ENCODE peak calls at places on chromosomes 3 and 15, in six cellular contexts. One of them, this sample, is unnamed.

GRCh38 chr3:105867690-105868449 is 942 bp downstream of the CBLB start:
- DNase-seq in mesenchymal stem cell: no peak
- DNase-seq in IMR-90: no peak
- DNase-seq in mesendoderm: no peak
- DNase-seq in H1: no peak
- DNase-seq in trophoblast cell: no peak
- DNase-seq in this sample: no peak

GRCh38 chr15:74870496-74871213 is 2.5 kb downstream of the SCAMP2 start:
- DNase-seq in mesenchymal stem cell: peak; percentile 41
- DNase-seq in IMR-90: no peak
- DNase-seq in mesendoderm: peak; percentile 86
- DNase-seq in H1: no peak
- DNase-seq in trophoblast cell: peak; percentile 96
- DNase-seq in this sample: no peak

GRCh38 chr3:24500806-24501205 is 6.2 kb upstream of the THRB start:
- DNase-seq in mesenchymal stem cell: no peak
- DNase-seq in IMR-90: no peak
- DNase-seq in mesendoderm: no peak
- DNase-seq in H1: no peak
- DNase-seq in trophoblast cell: no peak
- DNase-seq in this sample: no peak

GRCh38 chr3:53775834-53776251 is 70.4 kb downstream of the CHDH start:
- DNase-seq in mesenchymal stem cell: no peak
- DNase-seq in IMR-90: no peak
- DNase-seq in mesendoderm: no peak
- DNase-seq in H1: no peak
- DNase-seq in trophoblast cell: peak; percentile 74
- DNase-seq in this sample: no peak

GRCh38 chr15:84666373-84666772 is 8.4 kb upstream of the NMB start:
- DNase-seq in mesenchymal stem cell: no peak
- DNase-seq in IMR-90: no peak
- DNase-seq in mesendoderm: no peak
- DNase-seq in H1: no peak
- DNase-seq in trophoblast cell: no peak
- DNase-seq in this sample: no peak

GRCh38 chr3:148162132-148162531 is 535.6 kb upstream of the AGTR1 start:
- DNase-seq in mesenchymal stem cell: no peak
- DNase-seq in IMR-90: no peak
- DNase-seq in mesendoderm: peak; percentile 27
- DNase-seq in H1: no peak
- DNase-seq in trophoblast cell: no peak
- DNase-seq in this sample: no peak

GRCh38 chr3:182725372-182726251 is 67.7 kb upstream of the ATP11B start:
- DNase-seq in mesenchymal stem cell: no peak
- DNase-seq in IMR-90: no peak
- DNase-seq in mesendoderm: peak; percentile 90
- DNase-seq in H1: no peak
- DNase-seq in trophoblast cell: no peak
- DNase-seq in this sample: peak; percentile 59

GRCh38 chr15:51374131-51374530 is 32.7 kb downstream of the GLDN start:
- DNase-seq in mesenchymal stem cell: no peak
- DNase-seq in IMR-90: no peak
- DNase-seq in mesendoderm: no peak
- DNase-seq in H1: no peak
- DNase-seq in trophoblast cell: no peak
- DNase-seq in this sample: no peak

GRCh38 chr3:132713977-132714727 is 8.1 kb downstream of the NPHP3 start:
- DNase-seq in mesenchymal stem cell: no peak
- DNase-seq in IMR-90: no peak
- DNase-seq in mesendoderm: no peak
- DNase-seq in H1: no peak
- DNase-seq in trophoblast cell: no peak
- DNase-seq in this sample: no peak

GRCh38 chr15:29805043-29805707 is 17.1 kb downstream of the TJP1 start:
- DNase-seq in mesenchymal stem cell: peak; percentile 71
- DNase-seq in IMR-90: peak; percentile 87
- DNase-seq in mesendoderm: no peak
- DNase-seq in H1: no peak
- DNase-seq in trophoblast cell: no peak
- DNase-seq in this sample: no peak

GRCh38 chr3:53202331-53203015 is 41.5 kb downstream of the PRKCD start:
- DNase-seq in mesenchymal stem cell: no peak
- DNase-seq in IMR-90: no peak
- DNase-seq in mesendoderm: no peak
- DNase-seq in H1: no peak
- DNase-seq in trophoblast cell: no peak
- DNase-seq in this sample: no peak

GRCh38 chr3:124634210-124635168 is 95.8 kb upstream of the UMPS start:
- DNase-seq in mesenchymal stem cell: no peak
- DNase-seq in IMR-90: no peak
- DNase-seq in mesendoderm: no peak
- DNase-seq in H1: no peak
- DNase-seq in trophoblast cell: no peak
- DNase-seq in this sample: no peak

GRCh38 chr3:177530908-177531307 is 333.6 kb upstream of the TBL1XR1 start:
- DNase-seq in mesenchymal stem cell: no peak
- DNase-seq in IMR-90: no peak
- DNase-seq in mesendoderm: no peak
- DNase-seq in H1: no peak
- DNase-seq in trophoblast cell: no peak
- DNase-seq in this sample: no peak

GRCh38 chr3:197942956-197943556 is 6.9 kb upstream of the RPL35A start:
- DNase-seq in mesenchymal stem cell: peak; percentile 65
- DNase-seq in IMR-90: peak; percentile 61
- DNase-seq in mesendoderm: peak; percentile 64
- DNase-seq in H1: no peak
- DNase-seq in trophoblast cell: peak; percentile 20
- DNase-seq in this sample: no peak

GRCh38 chr15:64622410-64623260 is 152.8 kb downstream of the RBPMS2 start:
- DNase-seq in mesenchymal stem cell: no peak
- DNase-seq in IMR-90: no peak
- DNase-seq in mesendoderm: no peak
- DNase-seq in H1: no peak
- DNase-seq in trophoblast cell: no peak
- DNase-seq in this sample: no peak

GRCh38 chr3:195001961-195002861 is 268.7 kb downstream of the XXYLT1 start:
- DNase-seq in mesenchymal stem cell: peak; percentile 41
- DNase-seq in IMR-90: peak; percentile 34
- DNase-seq in mesendoderm: peak; percentile 83
- DNase-seq in H1: peak; percentile 38
- DNase-seq in trophoblast cell: no peak
- DNase-seq in this sample: peak; percentile 18

GRCh38 chr3:21226086-21226485 is 524.9 kb downstream of the ZNF385D start:
- DNase-seq in mesenchymal stem cell: no peak
- DNase-seq in IMR-90: no peak
- DNase-seq in mesendoderm: no peak
- DNase-seq in H1: no peak
- DNase-seq in trophoblast cell: no peak
- DNase-seq in this sample: no peak

GRCh38 chr3:112293368-112294321 is at the start of gene SLC9C1:
- DNase-seq in mesenchymal stem cell: peak; percentile 77
- DNase-seq in IMR-90: peak; percentile 74
- DNase-seq in mesendoderm: peak; percentile 83
- DNase-seq in H1: no peak
- DNase-seq in trophoblast cell: peak; percentile 69
- DNase-seq in this sample: peak; percentile 56

GRCh38 chr15:62603757-62604156 is 438.7 kb upstream of the C2CD4B start:
- DNase-seq in mesenchymal stem cell: peak; percentile 27
- DNase-seq in IMR-90: no peak
- DNase-seq in mesendoderm: no peak
- DNase-seq in H1: no peak
- DNase-seq in trophoblast cell: no peak
- DNase-seq in this sample: no peak

GRCh38 chr3:67906256-67906655 is 251.8 kb upstream of the SUCLG2 start:
- DNase-seq in mesenchymal stem cell: no peak
- DNase-seq in IMR-90: no peak
- DNase-seq in mesendoderm: no peak
- DNase-seq in H1: no peak
- DNase-seq in trophoblast cell: no peak
- DNase-seq in this sample: no peak

GRCh38 chr15:51131596-51132290 is 37.0 kb upstream of the TNFAIP8L3 start:
- DNase-seq in mesenchymal stem cell: no peak
- DNase-seq in IMR-90: no peak
- DNase-seq in mesendoderm: no peak
- DNase-seq in H1: no peak
- DNase-seq in trophoblast cell: no peak
- DNase-seq in this sample: no peak

GRCh38 chr3:10940106-10940505 is 52.4 kb upstream of the SLC6A1 start:
- DNase-seq in mesenchymal stem cell: no peak
- DNase-seq in IMR-90: no peak
- DNase-seq in mesendoderm: no peak
- DNase-seq in H1: no peak
- DNase-seq in trophoblast cell: no peak
- DNase-seq in this sample: no peak

GRCh38 chr15:22980189-22981136 is at the start of gene CYFIP1:
- DNase-seq in mesenchymal stem cell: peak; percentile 90
- DNase-seq in IMR-90: peak; percentile 83
- DNase-seq in mesendoderm: peak; percentile 89
- DNase-seq in H1: peak; percentile 15
- DNase-seq in trophoblast cell: peak; percentile 89
- DNase-seq in this sample: peak; percentile 66

GRCh38 chr3:155946178-155946577 is 75.7 kb downstream of the GMPS start:
- DNase-seq in mesenchymal stem cell: peak; percentile 88
- DNase-seq in IMR-90: peak; percentile 92
- DNase-seq in mesendoderm: peak; percentile 22
- DNase-seq in H1: no peak
- DNase-seq in trophoblast cell: no peak
- DNase-seq in this sample: no peak

GRCh38 chr15:29089731-29090616 is 179.6 kb downstream of the NSMCE3 start:
- DNase-seq in mesenchymal stem cell: peak; percentile 45
- DNase-seq in IMR-90: peak; percentile 45
- DNase-seq in mesendoderm: peak; percentile 44
- DNase-seq in H1: no peak
- DNase-seq in trophoblast cell: no peak
- DNase-seq in this sample: no peak

GRCh38 chr15:88803241-88803919 is at the start of gene ACAN:
- DNase-seq in mesenchymal stem cell: no peak
- DNase-seq in IMR-90: no peak
- DNase-seq in mesendoderm: peak; percentile 32
- DNase-seq in H1: no peak
- DNase-seq in trophoblast cell: no peak
- DNase-seq in this sample: peak; percentile 57

GRCh38 chr15:23422099-23422945 is 24.7 kb downstream of the GOLGA6L2 start:
- DNase-seq in mesenchymal stem cell: no peak
- DNase-seq in IMR-90: no peak
- DNase-seq in mesendoderm: no peak
- DNase-seq in H1: no peak
- DNase-seq in trophoblast cell: no peak
- DNase-seq in this sample: no peak

GRCh38 chr3:59783468-59783988 is 733.7 kb upstream of the CFAP20DC start:
- DNase-seq in mesenchymal stem cell: no peak
- DNase-seq in IMR-90: no peak
- DNase-seq in mesendoderm: no peak
- DNase-seq in H1: no peak
- DNase-seq in trophoblast cell: no peak
- DNase-seq in this sample: no peak

GRCh38 chr3:31804251-31805051 is 176.6 kb downstream of the OSBPL10 start:
- DNase-seq in mesenchymal stem cell: peak; percentile 22
- DNase-seq in IMR-90: no peak
- DNase-seq in mesendoderm: peak; percentile 64
- DNase-seq in H1: no peak
- DNase-seq in trophoblast cell: no peak
- DNase-seq in this sample: no peak

GRCh38 chr15:99120050-99120777 is 15.3 kb downstream of the SYNM start:
- DNase-seq in mesenchymal stem cell: no peak
- DNase-seq in IMR-90: no peak
- DNase-seq in mesendoderm: no peak
- DNase-seq in H1: no peak
- DNase-seq in trophoblast cell: no peak
- DNase-seq in this sample: no peak

GRCh38 chr15:95932676-95933075 is 397.8 kb upstream of the NR2F2 start:
- DNase-seq in mesenchymal stem cell: peak; percentile 52
- DNase-seq in IMR-90: peak; percentile 10
- DNase-seq in mesendoderm: no peak
- DNase-seq in H1: no peak
- DNase-seq in trophoblast cell: no peak
- DNase-seq in this sample: no peak

GRCh38 chr3:148791296-148791695 is 36.3 kb upstream of the CPB1 start:
- DNase-seq in mesenchymal stem cell: no peak
- DNase-seq in IMR-90: no peak
- DNase-seq in mesendoderm: no peak
- DNase-seq in H1: no peak
- DNase-seq in trophoblast cell: no peak
- DNase-seq in this sample: peak; percentile 12

GRCh38 chr15:57476533-57476975 is 100.2 kb downstream of the CGNL1 start:
- DNase-seq in mesenchymal stem cell: peak; percentile 70
- DNase-seq in IMR-90: peak; percentile 70
- DNase-seq in mesendoderm: no peak
- DNase-seq in H1: no peak
- DNase-seq in trophoblast cell: no peak
- DNase-seq in this sample: no peak

GRCh38 chr15:71455878-71456277 is 340.6 kb downstream of the THSD4 start:
- DNase-seq in mesenchymal stem cell: no peak
- DNase-seq in IMR-90: no peak
- DNase-seq in mesendoderm: no peak
- DNase-seq in H1: no peak
- DNase-seq in trophoblast cell: no peak
- DNase-seq in this sample: peak; percentile 21

GRCh38 chr3:147620906-147621305 is 211.7 kb downstream of the ZIC1 start:
- DNase-seq in mesenchymal stem cell: no peak
- DNase-seq in IMR-90: no peak
- DNase-seq in mesendoderm: no peak
- DNase-seq in H1: no peak
- DNase-seq in trophoblast cell: no peak
- DNase-seq in this sample: no peak

GRCh38 chr3:126351771-126352475 is 5.3 kb downstream of the KLF15 start:
- DNase-seq in mesenchymal stem cell: no peak
- DNase-seq in IMR-90: no peak
- DNase-seq in mesendoderm: no peak
- DNase-seq in H1: no peak
- DNase-seq in trophoblast cell: no peak
- DNase-seq in this sample: no peak
- H3K36me3 ChIP-seq in mesenchymal stem cell: no peaks in the 10 kb centered on the region
- H3K36me3 ChIP-seq in IMR-90: peaks cover 1% of the 10 kb centered on the region
- H3K36me3 ChIP-seq in mesendoderm: no peaks in the 10 kb centered on the region
- H3K36me3 ChIP-seq in H1: peaks cover 8% of the 10 kb centered on the region
- H3K36me3 ChIP-seq in trophoblast cell: no peaks in the 10 kb centered on the region
- H3K36me3 ChIP-seq in this sample: no peaks in the 10 kb centered on the region

GRCh38 chr3:150136242-150136641 is 165.5 kb upstream of the PFN2 start:
- DNase-seq in mesenchymal stem cell: no peak
- DNase-seq in IMR-90: no peak
- DNase-seq in mesendoderm: no peak
- DNase-seq in H1: no peak
- DNase-seq in trophoblast cell: no peak
- DNase-seq in this sample: no peak
- H4K8ac ChIP-seq in mesenchymal stem cell: no peak overlapping the region
- H4K8ac ChIP-seq in IMR-90: no peak overlapping the region
- H4K8ac ChIP-seq in mesendoderm: no peak overlapping the region
- H4K8ac ChIP-seq in H1: no peak overlapping the region
- H4K8ac ChIP-seq in trophoblast cell: no peak overlapping the region
- H4K8ac ChIP-seq in this sample: no peak overlapping the region

GRCh38 chr3:191499307-191500125 is 38.6 kb downstream of the PYDC2 start:
- DNase-seq in mesenchymal stem cell: no peak
- DNase-seq in IMR-90: peak; percentile 16
- DNase-seq in mesendoderm: no peak
- DNase-seq in H1: no peak
- DNase-seq in trophoblast cell: no peak
- DNase-seq in this sample: no peak
- H3K4me3 ChIP-seq in mesenchymal stem cell: peak overlapping the region; percentile 65
- H3K4me3 ChIP-seq in IMR-90: peak overlapping the region; percentile 24
- H3K4me3 ChIP-seq in mesendoderm: no peak overlapping the region
- H3K4me3 ChIP-seq in H1: no peak overlapping the region
- H3K4me3 ChIP-seq in trophoblast cell: no peak overlapping the region
- H3K4me3 ChIP-seq in this sample: no peak overlapping the region

GRCh38 chr3:44445786-44446185 is 31.7 kb downstream of the ZNF445 start:
- DNase-seq in mesenchymal stem cell: no peak
- DNase-seq in IMR-90: no peak
- DNase-seq in mesendoderm: no peak
- DNase-seq in H1: no peak
- DNase-seq in trophoblast cell: no peak
- DNase-seq in this sample: no peak
- H3K36me3 ChIP-seq in mesenchymal stem cell: peaks cover 67% of the 10 kb centered on the region
- H3K36me3 ChIP-seq in IMR-90: peaks cover 67% of the 10 kb centered on the region
- H3K36me3 ChIP-seq in mesendoderm: peaks cover 17% of the 10 kb centered on the region
- H3K36me3 ChIP-seq in H1: peaks cover 54% of the 10 kb centered on the region
- H3K36me3 ChIP-seq in trophoblast cell: peaks cover 45% of the 10 kb centered on the region
- H3K36me3 ChIP-seq in this sample: peaks cover 67% of the 10 kb centered on the region